ENCODE peak calls at places on chromosome 18, in five cellular contexts. One of them, this sample, is unnamed.

GRCh38 chr18:12398625-12399024 is 9.1 kb upstream of the PRELID3A start:
- DNase-seq in GM23338: no peak
- DNase-seq in fibroblast of mammary gland: no peak
- DNase-seq in HepG2: no peak
- DNase-seq in adrenal gland: no peak
- DNase-seq in this sample: no peak

GRCh38 chr18:3790702-3791101 is 340.7 kb downstream of the TGIF1 start:
- DNase-seq in HepG2: no peak
- DNase-seq in fibroblast of mammary gland: no peak
- DNase-seq in GM23338: no peak
- DNase-seq in adrenal gland: no peak
- DNase-seq in this sample: no peak

GRCh38 chr18:13480856-13481255 is 245.5 kb downstream of the FAM210A start:
- DNase-seq in HepG2: no peak
- DNase-seq in GM23338: no peak
- DNase-seq in adrenal gland: peak
- DNase-seq in fibroblast of mammary gland: no peak
- DNase-seq in this sample: no peak

GRCh38 chr18:49160075-49160930 is 209.5 kb upstream of the SMAD7 start:
- DNase-seq in fibroblast of mammary gland: no peak
- DNase-seq in GM23338: no peak
- DNase-seq in adrenal gland: no peak
- DNase-seq in HepG2: no peak
- DNase-seq in this sample: no peak

GRCh38 chr18:35588995-35589394 is 7.5 kb downstream of the GALNT1 start:
- DNase-seq in GM23338: peak
- DNase-seq in adrenal gland: no peak
- DNase-seq in HepG2: peak
- DNase-seq in fibroblast of mammary gland: no peak
- DNase-seq in this sample: peak

GRCh38 chr18:44637210-44638051 is 43.3 kb upstream of the SETBP1 start:
- DNase-seq in GM23338: no peak
- DNase-seq in adrenal gland: no peak
- DNase-seq in HepG2: no peak
- DNase-seq in fibroblast of mammary gland: peak
- DNase-seq in this sample: no peak

GRCh38 chr18:61352611-61353010 is 19.4 kb downstream of the CDH20 start:
- DNase-seq in fibroblast of mammary gland: peak
- DNase-seq in adrenal gland: no peak
- DNase-seq in HepG2: no peak
- DNase-seq in GM23338: no peak
- DNase-seq in this sample: no peak

GRCh38 chr18:31819106-31819924 is 58.6 kb upstream of the SLC25A52 start:
- DNase-seq in GM23338: peak
- DNase-seq in fibroblast of mammary gland: peak
- DNase-seq in HepG2: peak
- DNase-seq in adrenal gland: no peak
- DNase-seq in this sample: no peak

GRCh38 chr18:9604348-9604747 is 10.0 kb downstream of the PPP4R1 start:
- DNase-seq in GM23338: no peak
- DNase-seq in fibroblast of mammary gland: no peak
- DNase-seq in HepG2: no peak
- DNase-seq in adrenal gland: no peak
- DNase-seq in this sample: no peak

GRCh38 chr18:57910817-57911216 is 107.7 kb upstream of the ATP8B1 start:
- DNase-seq in HepG2: no peak
- DNase-seq in GM23338: peak
- DNase-seq in adrenal gland: no peak
- DNase-seq in fibroblast of mammary gland: no peak
- DNase-seq in this sample: peak

GRCh38 chr18:63001861-63002260 is 286.5 kb downstream of the PHLPP1 start:
- DNase-seq in fibroblast of mammary gland: no peak
- DNase-seq in GM23338: no peak
- DNase-seq in adrenal gland: peak
- DNase-seq in HepG2: no peak
- DNase-seq in this sample: no peak

GRCh38 chr18:74951165-74951760 is 257.7 kb downstream of the PTGR3 start:
- DNase-seq in fibroblast of mammary gland: peak
- DNase-seq in HepG2: peak
- DNase-seq in adrenal gland: peak
- DNase-seq in GM23338: no peak
- DNase-seq in this sample: no peak

GRCh38 chr18:68418881-68419280 is 296.0 kb downstream of the TMX3 start:
- DNase-seq in fibroblast of mammary gland: peak
- DNase-seq in adrenal gland: no peak
- DNase-seq in GM23338: no peak
- DNase-seq in HepG2: no peak
- DNase-seq in this sample: no peak

GRCh38 chr18:64027931-64028695 is 58.2 kb downstream of the SERPINB8 start:
- DNase-seq in adrenal gland: no peak
- DNase-seq in HepG2: no peak
- DNase-seq in fibroblast of mammary gland: no peak
- DNase-seq in GM23338: no peak
- DNase-seq in this sample: no peak

GRCh38 chr18:75858754-75859153 is 431.3 kb upstream of the SMIM21 start:
- DNase-seq in GM23338: no peak
- DNase-seq in HepG2: no peak
- DNase-seq in adrenal gland: no peak
- DNase-seq in fibroblast of mammary gland: no peak
- DNase-seq in this sample: no peak

GRCh38 chr18:73023975-73024374 is 156.2 kb upstream of the NETO1 start:
- DNase-seq in adrenal gland: no peak
- DNase-seq in fibroblast of mammary gland: no peak
- DNase-seq in HepG2: no peak
- DNase-seq in GM23338: no peak
- DNase-seq in this sample: no peak

GRCh38 chr18:52465391-52465790 is 125.4 kb downstream of the DCC start:
- DNase-seq in GM23338: peak
- DNase-seq in adrenal gland: no peak
- DNase-seq in HepG2: no peak
- DNase-seq in fibroblast of mammary gland: no peak
- DNase-seq in this sample: no peak

GRCh38 chr18:56459451-56459777 is 179.0 kb downstream of the TXNL1 start:
- DNase-seq in fibroblast of mammary gland: no peak
- DNase-seq in adrenal gland: no peak
- DNase-seq in HepG2: no peak
- DNase-seq in GM23338: no peak
- DNase-seq in this sample: no peak

GRCh38 chr18:58143391-58143790 is 99.4 kb downstream of the NEDD4L start:
- DNase-seq in HepG2: no peak
- DNase-seq in fibroblast of mammary gland: no peak
- DNase-seq in adrenal gland: peak
- DNase-seq in GM23338: no peak
- DNase-seq in this sample: no peak

GRCh38 chr18:46759885-46760284 is 3.0 kb upstream of the ST8SIA5 start:
- DNase-seq in fibroblast of mammary gland: no peak
- DNase-seq in adrenal gland: no peak
- DNase-seq in HepG2: no peak
- DNase-seq in GM23338: no peak
- DNase-seq in this sample: no peak

GRCh38 chr18:76398899-76399612 is 96.0 kb downstream of the ZNF516 start:
- DNase-seq in HepG2: peak
- DNase-seq in adrenal gland: peak
- DNase-seq in fibroblast of mammary gland: peak
- DNase-seq in GM23338: peak
- DNase-seq in this sample: peak

GRCh38 chr18:58117685-58118403 is 73.8 kb downstream of the NEDD4L start:
- DNase-seq in GM23338: no peak
- DNase-seq in HepG2: peak
- DNase-seq in fibroblast of mammary gland: peak
- DNase-seq in adrenal gland: peak
- DNase-seq in this sample: peak

GRCh38 chr18:25298853-25299274 is 53.1 kb downstream of the ZNF521 start:
- DNase-seq in GM23338: no peak
- DNase-seq in HepG2: no peak
- DNase-seq in fibroblast of mammary gland: peak
- DNase-seq in adrenal gland: no peak
- DNase-seq in this sample: no peak

GRCh38 chr18:25561923-25562322 is 210.0 kb upstream of the ZNF521 start:
- DNase-seq in adrenal gland: no peak
- DNase-seq in HepG2: peak
- DNase-seq in fibroblast of mammary gland: peak
- DNase-seq in GM23338: peak
- DNase-seq in this sample: no peak

GRCh38 chr18:58541789-58542425 is 87.0 kb downstream of the ALPK2 start:
- DNase-seq in HepG2: peak
- DNase-seq in fibroblast of mammary gland: peak
- DNase-seq in GM23338: no peak
- DNase-seq in adrenal gland: no peak
- DNase-seq in this sample: peak

GRCh38 chr18:8153887-8154583 is 455.2 kb upstream of the RAB12 start:
- DNase-seq in fibroblast of mammary gland: peak
- DNase-seq in GM23338: no peak
- DNase-seq in HepG2: no peak
- DNase-seq in adrenal gland: no peak
- DNase-seq in this sample: no peak

GRCh38 chr18:6537468-6537867 is 122.8 kb upstream of the L3MBTL4 start:
- DNase-seq in HepG2: no peak
- DNase-seq in GM23338: no peak
- DNase-seq in fibroblast of mammary gland: no peak
- DNase-seq in adrenal gland: no peak
- DNase-seq in this sample: no peak
- H3K4me3 ChIP-seq in HepG2: no peak
- H3K4me3 ChIP-seq in GM23338: no peak
- H3K4me3 ChIP-seq in fibroblast of mammary gland: no peak
- H3K4me3 ChIP-seq in adrenal gland: peak
- H3K4me3 ChIP-seq in this sample: no peak

DNA sequence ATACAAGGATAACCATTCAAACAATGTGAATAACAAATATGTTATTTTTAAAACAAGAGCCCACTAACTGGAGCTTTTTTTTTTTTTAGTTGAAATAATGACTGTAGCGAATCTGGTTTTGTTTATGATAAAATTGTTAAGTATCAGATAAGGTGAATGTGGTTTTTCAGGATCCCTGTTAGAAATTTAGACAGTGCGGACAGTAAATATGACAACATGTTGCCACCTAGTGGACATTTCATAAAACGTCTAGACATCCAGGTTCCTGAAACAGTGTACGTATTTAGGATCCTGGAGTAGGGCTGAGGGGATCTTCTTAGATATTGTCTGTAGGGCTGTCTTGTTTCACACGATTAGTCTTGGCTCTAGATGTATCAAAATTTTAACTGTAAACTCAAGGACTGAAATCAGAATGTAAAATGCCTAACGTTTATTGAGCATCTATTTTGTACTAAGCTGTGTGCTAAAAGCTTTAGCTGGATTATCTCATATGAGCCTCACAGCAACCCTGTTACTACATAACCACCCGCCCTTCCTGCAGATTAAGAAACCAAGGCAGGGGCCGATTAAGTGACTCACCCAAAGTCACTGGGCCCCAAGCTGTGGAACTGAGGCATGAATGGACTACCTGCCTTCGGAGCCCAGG is 23.9 kb upstream of the CCDC68 start:
- DNase-seq in HepG2: peak
- DNase-seq in GM23338: peak
- DNase-seq in fibroblast of mammary gland: peak
- DNase-seq in adrenal gland: no peak
- DNase-seq in this sample: no peak
- TF ChIP-seq CTCF in HepG2: peak
- TF ChIP-seq CTCF in GM23338: peak
- TF ChIP-seq CTCF in fibroblast of mammary gland: peak
- TF ChIP-seq CTCF in adrenal gland: peak
- TF ChIP-seq CTCF in this sample: peak

DNA sequence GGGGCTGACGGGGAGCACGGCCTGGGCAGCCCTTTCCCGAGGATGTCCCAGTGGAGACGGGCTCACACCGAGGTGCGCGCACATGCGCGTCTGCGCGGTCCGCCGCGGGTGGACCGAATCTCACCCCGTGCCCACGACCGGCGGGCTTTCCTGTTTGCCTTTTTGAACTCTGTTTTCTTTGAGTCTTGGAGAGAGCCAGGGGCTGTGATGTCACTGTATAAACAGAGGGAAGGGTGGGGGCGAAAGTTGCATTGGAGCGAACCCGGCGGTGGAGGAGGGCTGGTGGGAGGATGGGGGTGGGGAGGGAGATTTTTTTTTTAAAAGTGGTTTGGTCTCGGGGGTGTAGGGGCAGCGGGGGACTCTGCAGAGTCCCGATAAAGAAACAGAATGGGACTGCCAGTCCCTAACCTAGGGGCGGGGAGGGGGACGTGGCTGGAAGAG is 141.2 kb upstream of the CTAGE1 start:
- DNase-seq in HepG2: peak
- DNase-seq in fibroblast of mammary gland: peak
- DNase-seq in adrenal gland: peak
- DNase-seq in GM23338: peak
- DNase-seq in this sample: no peak
- H3K4me3 ChIP-seq in HepG2: peak
- H3K4me3 ChIP-seq in fibroblast of mammary gland: peak
- H3K4me3 ChIP-seq in adrenal gland: peak
- H3K4me3 ChIP-seq in GM23338: peak
- H3K4me3 ChIP-seq in this sample: no peak

GRCh38 chr18:1914489-1914888 is 656.8 kb downstream of the METTL4 start:
- DNase-seq in GM23338: peak
- DNase-seq in fibroblast of mammary gland: no peak
- DNase-seq in HepG2: peak
- DNase-seq in adrenal gland: no peak
- DNase-seq in this sample: peak
- TF ChIP-seq CTCF in GM23338: peak
- TF ChIP-seq CTCF in fibroblast of mammary gland: no peak
- TF ChIP-seq CTCF in HepG2: peak
- TF ChIP-seq CTCF in adrenal gland: no peak
- TF ChIP-seq CTCF in this sample: peak